ENCODE peak calls at places on chromosomes 16 and 17, in nine cellular contexts. One of them, this sample, is unnamed.

GRCh38 chr16:85235988-85236831 is 123.9 kb upstream of the CIBAR2 start:
- DNase-seq in tibial nerve: no peak
- DNase-seq in uterus: peak
- DNase-seq in heart left ventricle: peak
- DNase-seq in Peyer's patch: no peak
- DNase-seq in stomach: peak
- DNase-seq in right lobe of liver: peak
- DNase-seq in IMR-90: no peak
- DNase-seq in transverse colon: no peak
- DNase-seq in this sample: no peak

GRCh38 chr17:75872434-75873351 is 5.7 kb downstream of the TRIM47 start:
- DNase-seq in tibial nerve: peak
- DNase-seq in uterus: peak
- DNase-seq in heart left ventricle: peak
- DNase-seq in Peyer's patch: peak
- DNase-seq in stomach: peak
- DNase-seq in right lobe of liver: no peak
- DNase-seq in IMR-90: peak
- DNase-seq in transverse colon: peak
- DNase-seq in this sample: peak

GRCh38 chr16:18582902-18583301 is 21.0 kb upstream of the NOMO2 start:
- DNase-seq in tibial nerve: no peak
- DNase-seq in uterus: no peak
- DNase-seq in heart left ventricle: no peak
- DNase-seq in Peyer's patch: no peak
- DNase-seq in stomach: no peak
- DNase-seq in right lobe of liver: no peak
- DNase-seq in IMR-90: no peak
- DNase-seq in transverse colon: no peak
- DNase-seq in this sample: no peak

GRCh38 chr16:1193143-1193824 is 31.8 kb downstream of the TPSG1 start:
- DNase-seq in tibial nerve: no peak
- DNase-seq in uterus: no peak
- DNase-seq in heart left ventricle: no peak
- DNase-seq in Peyer's patch: no peak
- DNase-seq in stomach: no peak
- DNase-seq in right lobe of liver: no peak
- DNase-seq in IMR-90: no peak
- DNase-seq in transverse colon: peak
- DNase-seq in this sample: no peak

GRCh38 chr16:54236761-54237160 is 49.8 kb downstream of the IRX3 start:
- DNase-seq in tibial nerve: no peak
- DNase-seq in uterus: no peak
- DNase-seq in heart left ventricle: no peak
- DNase-seq in Peyer's patch: no peak
- DNase-seq in stomach: no peak
- DNase-seq in right lobe of liver: no peak
- DNase-seq in IMR-90: peak
- DNase-seq in transverse colon: no peak
- DNase-seq in this sample: no peak

GRCh38 chr16:61544165-61544564 is 492.1 kb downstream of the CDH8 start:
- DNase-seq in tibial nerve: no peak
- DNase-seq in uterus: no peak
- DNase-seq in heart left ventricle: no peak
- DNase-seq in Peyer's patch: no peak
- DNase-seq in stomach: no peak
- DNase-seq in right lobe of liver: no peak
- DNase-seq in IMR-90: no peak
- DNase-seq in transverse colon: no peak
- DNase-seq in this sample: no peak

GRCh38 chr16:23433261-23433920 is 19.6 kb downstream of the COG7 start:
- DNase-seq in tibial nerve: no peak
- DNase-seq in uterus: no peak
- DNase-seq in heart left ventricle: no peak
- DNase-seq in Peyer's patch: no peak
- DNase-seq in stomach: peak
- DNase-seq in right lobe of liver: no peak
- DNase-seq in IMR-90: no peak
- DNase-seq in transverse colon: peak
- DNase-seq in this sample: peak

GRCh38 chr16:58021661-58022551 is 3.6 kb upstream of the MMP15 start:
- DNase-seq in tibial nerve: no peak
- DNase-seq in uterus: no peak
- DNase-seq in heart left ventricle: no peak
- DNase-seq in Peyer's patch: no peak
- DNase-seq in stomach: no peak
- DNase-seq in right lobe of liver: no peak
- DNase-seq in IMR-90: peak
- DNase-seq in transverse colon: no peak
- DNase-seq in this sample: no peak

GRCh38 chr17:39738568-39738901 is 797 bp downstream of the GRB7 start:
- DNase-seq in tibial nerve: no peak
- DNase-seq in uterus: no peak
- DNase-seq in heart left ventricle: no peak
- DNase-seq in Peyer's patch: peak
- DNase-seq in stomach: peak
- DNase-seq in right lobe of liver: no peak
- DNase-seq in IMR-90: no peak
- DNase-seq in transverse colon: peak
- DNase-seq in this sample: peak

GRCh38 chr16:57137043-57137442 is 44.7 kb downstream of the CPNE2 start:
- DNase-seq in tibial nerve: no peak
- DNase-seq in uterus: no peak
- DNase-seq in heart left ventricle: no peak
- DNase-seq in Peyer's patch: peak
- DNase-seq in stomach: no peak
- DNase-seq in right lobe of liver: peak
- DNase-seq in IMR-90: no peak
- DNase-seq in transverse colon: no peak
- DNase-seq in this sample: no peak

GRCh38 chr17:3598078-3598477 is 11.1 kb downstream of the TRPV1 start:
- DNase-seq in tibial nerve: no peak
- DNase-seq in uterus: no peak
- DNase-seq in heart left ventricle: no peak
- DNase-seq in Peyer's patch: no peak
- DNase-seq in stomach: no peak
- DNase-seq in right lobe of liver: no peak
- DNase-seq in IMR-90: no peak
- DNase-seq in transverse colon: no peak
- DNase-seq in this sample: no peak

GRCh38 chr16:2848933-2849332 is 9.0 kb downstream of the PRSS22 start:
- DNase-seq in tibial nerve: no peak
- DNase-seq in uterus: no peak
- DNase-seq in heart left ventricle: no peak
- DNase-seq in Peyer's patch: no peak
- DNase-seq in stomach: no peak
- DNase-seq in right lobe of liver: no peak
- DNase-seq in IMR-90: no peak
- DNase-seq in transverse colon: no peak
- DNase-seq in this sample: no peak

GRCh38 chr17:40035162-40035559 is 19.0 kb downstream of the MED24 start:
- DNase-seq in tibial nerve: no peak
- DNase-seq in uterus: no peak
- DNase-seq in heart left ventricle: no peak
- DNase-seq in Peyer's patch: no peak
- DNase-seq in stomach: no peak
- DNase-seq in right lobe of liver: no peak
- DNase-seq in IMR-90: peak
- DNase-seq in transverse colon: peak
- DNase-seq in this sample: no peak

GRCh38 chr17:64128787-64129514 is 993 bp downstream of the ERN1 start:
- DNase-seq in tibial nerve: no peak
- DNase-seq in uterus: no peak
- DNase-seq in heart left ventricle: peak
- DNase-seq in Peyer's patch: peak
- DNase-seq in stomach: peak
- DNase-seq in right lobe of liver: no peak
- DNase-seq in IMR-90: no peak
- DNase-seq in transverse colon: peak
- DNase-seq in this sample: peak

GRCh38 chr16:30619643-30620042 is 9.5 kb upstream of the ZNF689 start:
- DNase-seq in tibial nerve: no peak
- DNase-seq in uterus: no peak
- DNase-seq in heart left ventricle: no peak
- DNase-seq in Peyer's patch: no peak
- DNase-seq in stomach: no peak
- DNase-seq in right lobe of liver: no peak
- DNase-seq in IMR-90: no peak
- DNase-seq in transverse colon: no peak
- DNase-seq in this sample: no peak

GRCh38 chr17:36937961-36938565 is 788 bp downstream of the LHX1 start:
- DNase-seq in tibial nerve: no peak
- DNase-seq in uterus: no peak
- DNase-seq in heart left ventricle: no peak
- DNase-seq in Peyer's patch: no peak
- DNase-seq in stomach: no peak
- DNase-seq in right lobe of liver: peak
- DNase-seq in IMR-90: peak
- DNase-seq in transverse colon: no peak
- DNase-seq in this sample: no peak
- H3K4me3 ChIP-seq in tibial nerve: no peak
- H3K4me3 ChIP-seq in uterus: no peak
- H3K4me3 ChIP-seq in heart left ventricle: peak
- H3K4me3 ChIP-seq in Peyer's patch: peak
- H3K4me3 ChIP-seq in stomach: no peak
- H3K4me3 ChIP-seq in right lobe of liver: no peak
- H3K4me3 ChIP-seq in IMR-90: no peak
- H3K4me3 ChIP-seq in transverse colon: no peak
- H3K4me3 ChIP-seq in this sample: no peak

DNA sequence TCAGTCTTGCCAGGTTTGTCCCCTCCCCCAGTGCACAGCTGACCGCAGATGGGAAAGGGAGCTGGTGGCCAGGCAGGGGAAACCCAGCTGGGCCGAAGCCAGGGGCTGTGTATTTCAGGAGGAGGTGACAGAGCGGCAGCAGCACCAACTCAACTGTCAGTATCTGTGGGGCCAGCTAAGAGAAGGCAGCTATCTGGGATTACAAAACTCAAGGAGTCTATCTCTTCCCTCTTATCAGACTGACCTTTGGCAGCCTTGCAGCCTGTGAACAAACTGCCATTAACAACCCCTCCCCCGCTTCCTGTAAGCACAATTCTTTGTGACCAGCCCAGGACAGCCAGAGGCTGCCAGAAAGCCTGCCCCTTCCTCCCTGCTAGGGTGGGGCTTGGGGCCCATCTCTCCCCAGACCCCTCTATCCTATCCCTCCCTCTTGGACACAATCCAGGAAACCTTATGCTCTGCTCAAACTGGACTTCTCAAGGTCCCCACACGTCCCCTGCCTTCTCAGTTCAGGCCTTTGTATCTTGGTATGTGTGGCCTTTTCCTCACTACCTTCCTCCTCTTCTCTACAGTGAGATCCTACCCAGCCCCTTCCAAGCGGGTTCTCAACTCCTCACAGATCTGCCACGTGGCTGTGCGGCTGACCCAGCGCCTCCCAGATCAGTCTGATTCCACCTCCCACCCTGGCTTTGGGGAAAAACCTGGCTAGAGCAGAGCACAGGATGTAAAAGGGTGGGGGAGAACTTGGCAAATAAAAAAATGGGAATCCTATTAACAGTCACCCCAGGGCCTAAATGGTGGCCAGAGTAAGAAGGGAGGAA is 10.5 kb downstream of the ST3GAL2 start:
- DNase-seq in tibial nerve: peak
- DNase-seq in uterus: peak
- DNase-seq in heart left ventricle: peak
- DNase-seq in Peyer's patch: peak
- DNase-seq in stomach: peak
- DNase-seq in right lobe of liver: peak
- DNase-seq in IMR-90: peak
- DNase-seq in transverse colon: peak
- DNase-seq in this sample: peak
- TF ChIP-seq POLR2A in tibial nerve: no peak
- TF ChIP-seq POLR2A in uterus: no peak
- TF ChIP-seq POLR2A in heart left ventricle: no peak
- TF ChIP-seq POLR2A in Peyer's patch: peak
- TF ChIP-seq POLR2A in stomach: no peak
- TF ChIP-seq POLR2A in right lobe of liver: peak
- TF ChIP-seq POLR2A in IMR-90: peak
- TF ChIP-seq POLR2A in transverse colon: peak
- TF ChIP-seq POLR2A in this sample: no peak

DNA sequence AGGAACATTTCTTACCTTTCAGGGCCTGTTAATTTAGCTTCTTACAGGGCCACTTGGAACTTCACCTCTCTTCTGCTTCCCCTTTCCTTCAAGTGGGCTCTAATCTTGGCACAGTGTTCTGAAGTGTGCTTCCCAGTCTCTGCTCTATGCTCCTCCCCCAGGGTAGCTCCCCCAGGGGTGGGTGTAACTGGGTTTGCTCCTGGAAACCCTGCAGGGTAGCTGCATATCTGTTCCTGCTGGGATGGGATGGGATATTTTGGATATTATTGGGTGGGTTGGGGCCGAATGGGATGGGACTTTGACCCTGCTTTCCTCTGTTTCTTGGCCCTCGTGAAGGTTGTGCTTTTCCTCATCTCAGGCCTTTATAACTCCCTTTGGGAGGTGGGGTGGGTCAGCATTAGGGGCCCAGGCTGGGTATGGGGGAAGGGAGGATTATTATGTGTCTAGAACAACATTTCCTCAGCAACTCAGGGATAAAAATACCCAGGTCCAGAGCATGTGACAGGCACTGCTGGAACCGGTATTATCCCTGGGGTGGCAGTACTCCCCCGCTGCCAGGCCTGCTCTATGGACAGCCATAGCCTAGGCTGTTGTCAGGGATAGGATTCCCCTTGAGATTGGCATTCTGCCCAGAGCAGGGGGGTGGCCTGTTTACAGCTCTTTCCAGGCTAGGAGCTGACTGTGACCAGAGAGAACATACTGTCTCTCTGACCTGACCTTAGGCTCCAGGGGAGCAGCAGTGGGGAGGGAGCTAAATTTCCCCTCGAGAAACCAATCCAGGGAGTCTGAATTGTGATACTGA is 5.0 kb downstream of the NFE2L1 start:
- DNase-seq in tibial nerve: peak
- DNase-seq in uterus: peak
- DNase-seq in heart left ventricle: peak
- DNase-seq in Peyer's patch: no peak
- DNase-seq in stomach: peak
- DNase-seq in right lobe of liver: peak
- DNase-seq in IMR-90: peak
- DNase-seq in transverse colon: peak
- DNase-seq in this sample: peak
- H3K4me3 ChIP-seq in tibial nerve: peak
- H3K4me3 ChIP-seq in uterus: peak
- H3K4me3 ChIP-seq in heart left ventricle: peak
- H3K4me3 ChIP-seq in Peyer's patch: no peak
- H3K4me3 ChIP-seq in stomach: peak
- H3K4me3 ChIP-seq in right lobe of liver: peak
- H3K4me3 ChIP-seq in IMR-90: no peak
- H3K4me3 ChIP-seq in transverse colon: no peak
- H3K4me3 ChIP-seq in this sample: no peak

DNA sequence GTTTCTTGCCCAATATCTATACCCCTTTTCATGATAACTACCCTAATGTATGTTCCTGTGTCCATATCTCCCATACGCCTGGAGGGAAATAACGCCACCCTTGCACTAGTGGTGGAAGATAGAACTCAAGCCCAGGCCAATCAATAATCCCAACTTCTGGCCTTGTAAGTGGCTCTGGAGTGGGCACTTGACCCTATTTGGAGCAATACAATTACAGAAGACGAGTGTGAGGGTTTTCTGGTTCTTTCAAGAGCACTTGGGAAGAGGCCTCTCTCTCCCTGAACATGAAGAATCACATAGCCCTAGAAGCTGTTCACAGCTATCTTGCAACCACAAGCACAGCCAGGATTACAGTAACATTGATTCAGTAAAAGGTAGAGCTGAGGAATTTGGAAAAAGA is 217.9 kb downstream of the RAB11FIP4 start:
- DNase-seq in tibial nerve: no peak
- DNase-seq in uterus: no peak
- DNase-seq in heart left ventricle: no peak
- DNase-seq in Peyer's patch: no peak
- DNase-seq in stomach: no peak
- DNase-seq in right lobe of liver: no peak
- DNase-seq in IMR-90: no peak
- DNase-seq in transverse colon: no peak
- DNase-seq in this sample: no peak
- TF ChIP-seq POLR2A in tibial nerve: no peak
- TF ChIP-seq POLR2A in uterus: no peak
- TF ChIP-seq POLR2A in heart left ventricle: no peak
- TF ChIP-seq POLR2A in Peyer's patch: no peak
- TF ChIP-seq POLR2A in stomach: no peak
- TF ChIP-seq POLR2A in right lobe of liver: no peak
- TF ChIP-seq POLR2A in IMR-90: no peak
- TF ChIP-seq POLR2A in transverse colon: no peak
- TF ChIP-seq POLR2A in this sample: no peak

This sample was measured in prostate gland.